ENCODE peak calls at places on chromosomes 1 and 21, in four cellular contexts. K, T, B and A are unnamed samples.

GRCh38 chr1:56797079-56797685 is 22.0 kb downstream of the FYB2 start:
- DNase-seq in B (no peak), T (no peak), K (peak; percentile 77), A (no peak)

GRCh38 chr21:33940164-33940563 is 24.6 kb upstream of the ATP5PO start:
- DNase-seq in B (no peak), T (no peak), K (no peak), A (no peak)

GRCh38 chr1:233523047-233523446 is 90.9 kb upstream of the KCNK1 start:
- DNase-seq in B (no peak), K (no peak), T (no peak), A (no peak)

GRCh38 chr1:87449348-87449963 is 120.8 kb downstream of the LMO4 start:
- DNase-seq in B (peak; percentile 49), T (peak; percentile 63), K (peak; percentile 66), A (peak; percentile 5)

GRCh38 chr1:29123871-29124365 is at the start of gene TMEM200B:
- DNase-seq in T (no peak), K (no peak), B (no peak), A (peak; percentile 55)

GRCh38 chr1:7553042-7553690 is 217.9 kb upstream of the VAMP3 start:
- DNase-seq in K (no peak), T (no peak), B (no peak), A (no peak)

GRCh38 chr1:147849097-147849873 is 53.3 kb upstream of the GJA8 start:
- DNase-seq in T (no peak), K (no peak), B (peak; percentile 26), A (no peak)

GRCh38 chr1:80217377-80217986 is 1211.0 kb upstream of the ADGRL4 start:
- DNase-seq in K (no peak), T (no peak), B (peak; percentile 70), A (no peak)

GRCh38 chr21:41786521-41786987 is 19.7 kb upstream of the RIPK4 start:
- DNase-seq in T (no peak), B (peak; percentile 99), K (no peak), A (peak; percentile 72)

GRCh38 chr1:1425753-1426495 is 4.8 kb upstream of the ANKRD65 start:
- DNase-seq in K (no peak), B (no peak), T (peak; percentile 25), A (no peak)

GRCh38 chr1:156383023-156383422 is 14.0 kb downstream of the RHBG start:
- DNase-seq in B (peak; percentile 35), T (peak; percentile 60), K (peak; percentile 49), A (peak; percentile 63)

GRCh38 chr1:3955196-3955772 is 55.2 kb upstream of the C1orf174 start:
- DNase-seq in T (no peak), K (peak; percentile 23), B (no peak), A (no peak)

GRCh38 chr1:1279028-1279427 is 1.2 kb upstream of the SCNN1D start:
- DNase-seq in B (no peak), T (no peak), K (no peak), A (no peak)

GRCh38 chr1:87941292-87941946 is 612.7 kb downstream of the LMO4 start:
- DNase-seq in T (no peak), K (no peak), B (no peak), A (no peak)

GRCh38 chr1:26705788-26706237 is 10.0 kb downstream of the ARID1A start:
- DNase-seq in K (no peak), B (no peak), T (no peak), A (peak; percentile 34)

GRCh38 chr1:247386695-247387094 is 29.3 kb upstream of the NLRP3 start:
- DNase-seq in T (no peak), B (peak; percentile 55), K (no peak), A (peak; percentile 38)

GRCh38 chr1:5983361-5984103 is 8.7 kb downstream of the NPHP4 start:
- DNase-seq in B (peak; percentile 54), K (no peak), T (no peak), A (peak; percentile 30)

GRCh38 chr21:41682719-41683179 is 84.1 kb downstream of the RIPK4 start:
- DNase-seq in B (no peak), K (no peak), T (no peak), A (no peak)

GRCh38 chr1:18735369-18735997 is 104.8 kb downstream of the PAX7 start:
- DNase-seq in T (no peak), B (no peak), K (no peak), A (no peak)

GRCh38 chr1:210400043-210400840 is 71.5 kb downstream of the HHAT start:
- DNase-seq in K (peak; percentile 56), T (no peak), B (peak; percentile 74), A (peak; percentile 48)

GRCh38 chr1:229434005-229434640 is at the start of gene ACTA1:
- DNase-seq in B (no peak), T (no peak), K (no peak), A (no peak)

GRCh38 chr1:162384116-162384515 is 2.6 kb downstream of the C1orf226 start:
- DNase-seq in K (no peak), B (no peak), T (no peak), A (no peak)

GRCh38 chr1:7375781-7376660 is 395.1 kb upstream of the VAMP3 start:
- DNase-seq in T (no peak), B (no peak), K (peak; percentile 5), A (peak; percentile 69)

GRCh38 chr1:32736812-32737791 is 34.5 kb upstream of the SYNC start:
- DNase-seq in B (no peak), K (peak; percentile 89), T (peak; percentile 74), A (no peak)

GRCh38 chr21:29258626-29259335 is 39.9 kb upstream of the BACH1 start:
- DNase-seq in B (peak; percentile 77), T (no peak), K (no peak), A (peak; percentile 90)

GRCh38 chr1:1286313-1287261 is 6.4 kb downstream of the SCNN1D start:
- DNase-seq in K (no peak), T (peak; percentile 34), B (no peak), A (no peak)

GRCh38 chr1:106746448-106747085 is 309.9 kb upstream of the PRMT6 start:
- DNase-seq in K (no peak), B (no peak), T (no peak), A (no peak)

GRCh38 chr21:38467369-38467768 is 30.9 kb downstream of the ERG start:
- DNase-seq in K (no peak), B (no peak), T (no peak), A (no peak)

GRCh38 chr1:2460996-2461751 is 14.9 kb upstream of the PLCH2 start:
- DNase-seq in K (no peak), B (no peak), T (no peak), A (no peak)

GRCh38 chr21:33712022-33712803 is 69.9 kb downstream of the ITSN1 start:
- DNase-seq in B (no peak), K (no peak), T (no peak), A (no peak)

GRCh38 chr21:38352536-38353219 is 95.9 kb downstream of the KCNJ15 start:
- DNase-seq in B (peak; percentile 69), T (peak; percentile 50), K (peak; percentile 59), A (peak; percentile 47)

GRCh38 chr1:8025061-8025670 is 943 bp downstream of the ERRFI1 start:
- DNase-seq in B (peak; percentile 77), K (no peak), T (no peak), A (no peak)

GRCh38 chr1:22471078-22471477 is 19.4 kb downstream of the ZBTB40 start:
- DNase-seq in T (peak; percentile 59), B (no peak), K (no peak), A (peak; percentile 47)

GRCh38 chr1:40389234-40389815 is 15.8 kb downstream of the SMAP2 start:
- DNase-seq in T (no peak), K (no peak), B (no peak), A (no peak)

GRCh38 chr1:6275826-6276764 is 15.2 kb upstream of the GPR153 start:
- DNase-seq in T (no peak), B (no peak), K (peak; percentile 46), A (no peak)

GRCh38 chr1:53837924-53838653 is at the start of gene NDC1:
- DNase-seq in K (peak; percentile 96), B (peak; percentile 96), T (peak; percentile 82), A (peak; percentile 92)

GRCh38 chr1:53834776-53835175 is 3.3 kb downstream of the NDC1 start:
- DNase-seq in T (no peak), K (no peak), B (no peak), A (no peak)

GRCh38 chr1:53835491-53835890 is 2.6 kb downstream of the NDC1 start:
- DNase-seq in K (no peak), T (no peak), B (no peak), A (no peak)

GRCh38 chr1:53842347-53842746 is 4.3 kb upstream of the NDC1 start:
- DNase-seq in K (no peak), T (no peak), B (no peak), A (no peak)

GRCh38 chr1:53838654-53838974 is 518 bp upstream of the NDC1 start:
- DNase-seq in T (no peak), B (no peak), K (no peak), A (no peak)
- H3K4me3 ChIP-seq in T (peak overlapping the region; percentile 80), B (peak overlapping the region; percentile 98), K (peak overlapping the region; percentile 96), A (peak overlapping the region; percentile 70)

DNA sequence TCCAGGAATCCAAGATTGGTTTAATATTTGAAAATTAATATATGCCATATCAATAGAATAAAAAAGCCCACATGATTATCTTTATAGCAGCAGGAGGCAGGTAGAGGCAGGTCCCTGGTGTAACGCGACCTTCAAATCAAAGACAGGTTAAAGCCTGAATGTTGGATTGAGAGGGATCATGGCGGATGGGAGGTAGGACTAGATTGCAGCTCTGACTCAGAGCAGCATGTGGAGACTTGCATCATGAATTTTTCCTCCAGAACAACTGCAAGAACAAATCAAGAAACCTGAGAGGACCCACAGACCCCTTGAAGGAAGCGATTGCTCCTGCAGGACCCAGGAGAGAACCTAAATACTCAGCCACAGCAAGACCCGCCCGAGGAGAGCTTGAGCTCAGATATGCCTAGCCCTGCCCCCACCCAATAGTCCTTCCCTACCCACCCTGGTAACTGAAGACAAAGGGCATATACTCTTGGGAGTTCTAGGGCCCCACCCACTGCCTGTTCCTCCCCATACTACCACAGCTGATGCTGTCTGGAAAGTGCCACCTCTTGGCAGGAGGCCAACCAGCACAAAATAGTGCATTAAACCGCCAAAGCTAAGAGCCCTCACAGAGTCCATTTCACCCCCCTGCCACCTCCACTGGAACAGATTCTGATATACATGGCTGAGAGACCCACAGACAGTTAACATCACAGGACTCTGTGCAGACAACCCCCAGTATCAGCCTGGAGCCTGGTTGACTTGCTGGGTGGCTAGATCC is 19.5 kb downstream of the S100B start:
- DNase-seq in B (peak; percentile 45), T (no peak), K (no peak), A (no peak)
- H3K9me3 ChIP-seq in B (peaks cover 35% of the 10 kb centered on the region), T (no peaks in the 10 kb centered on the region), K (no peaks in the 10 kb centered on the region), A (peaks cover 87% of the 10 kb centered on the region)

GRCh38 chr1:54872041-54872342 is 15.0 kb downstream of the DHCR24 start:
- DNase-seq in B (no peak), K (no peak), T (no peak), A (no peak)
- H3K36me3 ChIP-seq in B (peaks cover 66% of the 10 kb centered on the region), K (peaks cover 9% of the 10 kb centered on the region), T (peaks cover 29% of the 10 kb centered on the region), A (peaks cover 90% of the 10 kb centered on the region)

DNA sequence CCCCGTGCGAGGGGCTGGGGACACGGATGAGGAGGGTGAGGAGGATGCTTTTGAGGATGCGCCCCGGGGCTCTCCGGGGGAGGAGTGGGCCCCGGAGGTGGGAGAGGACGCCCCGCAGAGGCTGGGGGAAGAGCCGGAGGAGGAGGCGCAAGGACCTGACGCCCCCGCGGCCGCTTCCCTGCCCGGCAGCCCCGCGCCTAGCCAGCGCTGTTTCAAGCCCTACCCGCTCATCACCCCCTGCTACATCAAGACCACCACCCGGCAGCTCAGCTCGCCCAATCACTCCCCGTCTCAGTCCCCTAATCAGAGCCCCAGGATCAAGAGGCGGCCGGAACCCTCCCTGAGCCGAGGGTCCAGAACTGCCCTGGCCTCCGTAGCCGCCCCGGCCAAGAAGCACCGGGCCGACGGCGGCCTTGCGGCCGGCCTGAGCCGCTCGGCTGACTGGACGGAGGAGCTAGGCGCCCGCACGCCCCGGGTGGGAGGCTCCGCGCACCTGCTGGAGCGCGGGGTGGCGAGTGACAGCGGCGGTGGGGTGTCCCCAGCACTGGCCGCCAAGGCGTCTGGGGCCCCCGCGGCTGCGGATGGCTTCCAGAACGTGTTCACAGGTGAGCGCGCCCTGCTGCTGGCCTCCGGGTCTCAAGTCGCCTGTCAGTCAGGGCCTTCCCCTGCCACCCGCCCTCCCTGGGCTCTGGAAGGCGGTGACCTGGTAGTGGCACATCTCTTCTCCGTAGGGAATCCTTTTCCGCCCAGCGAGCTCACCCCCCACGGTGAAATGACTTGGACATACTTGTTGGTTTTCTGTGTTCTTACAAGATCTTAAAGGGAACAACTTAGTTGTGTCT is 1.7 kb downstream of the FMN2 start:
- DNase-seq in K (no peak), T (no peak), B (no peak), A (peak; percentile 56)
- H3K4me3 ChIP-seq in K (peak overlapping the region; percentile 40), T (no peak overlapping the region), B (no peak overlapping the region), A (peak overlapping the region; percentile 68)